ENCODE peak calls at places on chromosomes 5 and 9, in five cellular contexts. A is activated CD4-positive, alpha-beta memory T cell treated with anti-CD3 and anti-CD28 coated beads, Interleukin-2, amount 10 ng/mL, durations not matched to agents 7 days and 5 days; E is AG04450; Q is NCI-H460; H is RWPE1. C is an unnamed sample.

GRCh38 chr9:112887377-112887776 is 3.3 kb downstream of the SLC46A2 start:
- DNase-seq in A (no peak), H (no peak), Q (no peak), E (no peak), C (no peak)

GRCh38 chr5:87650284-87650683 is 237.6 kb upstream of the CCNH start:
- DNase-seq in A (no peak), H (peak; percentile 15), Q (no peak), E (no peak), C (no peak)

GRCh38 chr9:87149794-87150193 is 202.5 kb upstream of the GAS1 start:
- DNase-seq in E (no peak), H (no peak), A (no peak), Q (no peak), C (no peak)

GRCh38 chr9:97529363-97530076 is 28.1 kb downstream of the TMOD1 start:
- DNase-seq in A (peak; percentile 31), Q (peak; percentile 91), H (no peak), E (no peak), C (no peak)

GRCh38 chr5:119346404-119346803 is 9.4 kb upstream of the TNFAIP8 start:
- DNase-seq in H (no peak), A (no peak), E (no peak), Q (no peak), C (no peak)

GRCh38 chr9:14961372-14962068 is 51.3 kb upstream of the FREM1 start:
- DNase-seq in A (no peak), E (no peak), H (no peak), Q (no peak), C (peak; percentile 46)

GRCh38 chr9:133742849-133743444 is 4.8 kb upstream of the SARDH start:
- DNase-seq in E (no peak), A (peak; percentile 69), Q (peak; percentile 68), H (peak; percentile 94), C (peak; percentile 83)

GRCh38 chr5:173434270-173434669 is 106.1 kb upstream of the STC2 start:
- DNase-seq in Q (no peak), A (no peak), H (no peak), E (no peak), C (no peak)

GRCh38 chr5:132656774-132657355 is 1.1 kb upstream of the IL13 start:
- DNase-seq in A (no peak), H (no peak), E (no peak), Q (no peak), C (no peak)

GRCh38 chr5:80083115-80083890 is 48.2 kb downstream of the THBS4 start:
- DNase-seq in A (peak; percentile 31), E (peak; percentile 29), H (peak; percentile 87), Q (peak; percentile 69), C (no peak)

GRCh38 chr5:36270175-36270574 is 28.4 kb upstream of the NADK2 start:
- DNase-seq in A (no peak), E (no peak), H (no peak), Q (no peak), C (no peak)

GRCh38 chr9:89684912-89685636 is 80.3 kb downstream of the GADD45G start:
- DNase-seq in Q (no peak), A (no peak), E (no peak), H (no peak), C (no peak)

GRCh38 chr9:133677126-133678010 is 41.2 kb downstream of the DBH start:
- DNase-seq in H (no peak), E (no peak), Q (no peak), A (peak; percentile 71), C (peak; percentile 51)

GRCh38 chr5:90645024-90645610 is 86.5 kb downstream of the ADGRV1 start:
- DNase-seq in E (no peak), A (no peak), H (no peak), Q (no peak), C (no peak)

GRCh38 chr5:139482050-139482889 is at the start of gene STING1:
- DNase-seq in A (peak; percentile 67), E (peak; percentile 94), Q (peak; percentile 40), H (peak; percentile 97), C (peak; percentile 62)

GRCh38 chr5:1755321-1755949 is 44.2 kb downstream of the MRPL36 start:
- DNase-seq in H (no peak), E (no peak), Q (no peak), A (peak; percentile 2), C (no peak)

GRCh38 chr5:156850206-156850751 is at the start of gene PPP1R2B:
- DNase-seq in Q (no peak), H (no peak), A (no peak), E (no peak), C (no peak)

GRCh38 chr5:93497101-93497500 is 83.9 kb downstream of the NR2F1-AS1 start:
- DNase-seq in E (peak; percentile 10), A (no peak), Q (no peak), H (no peak), C (no peak)

GRCh38 chr9:86749530-86750275 is 197.6 kb downstream of the GAS1 start:
- DNase-seq in E (peak; percentile 81), A (no peak), Q (no peak), H (no peak), C (no peak)

GRCh38 chr9:129237195-129237611 is 59.1 kb upstream of the IER5L start:
- DNase-seq in A (peak; percentile 43), H (peak; percentile 76), E (no peak), Q (peak; percentile 38), C (peak; percentile 16)

GRCh38 chr5:11791777-11792176 is 112.5 kb downstream of the CTNND2 start:
- DNase-seq in E (no peak), Q (no peak), H (no peak), A (no peak), C (no peak)

GRCh38 chr5:93705896-93706295 is 35.5 kb downstream of the POU5F2 start:
- DNase-seq in A (no peak), E (no peak), H (no peak), Q (no peak), C (no peak)

GRCh38 chr9:88746744-88747398 is 211.9 kb downstream of the NXNL2 start:
- DNase-seq in H (no peak), E (no peak), Q (no peak), A (no peak), C (no peak)

GRCh38 chr5:54091416-54092130 is 218.8 kb downstream of the ARL15 start:
- DNase-seq in Q (no peak), E (no peak), H (peak; percentile 72), A (no peak), C (no peak)

GRCh38 chr9:35811364-35812024 is 568 bp downstream of the SPAG8 start:
- DNase-seq in Q (no peak), E (no peak), A (no peak), H (no peak), C (peak; percentile 92)

GRCh38 chr5:34043099-34043876 is at the start of gene C1QTNF3:
- DNase-seq in E (no peak), H (no peak), A (no peak), Q (no peak), C (no peak)

GRCh38 chr9:12735669-12736068 is 39.2 kb upstream of the LURAP1L start:
- DNase-seq in H (no peak), E (no peak), Q (no peak), A (no peak), C (no peak)

GRCh38 chr9:69421908-69422801 is 97.1 kb downstream of the ENTREP1 start:
- DNase-seq in E (peak; percentile 29), H (peak; percentile 81), A (peak; percentile 50), Q (peak; percentile 72), C (no peak)

GRCh38 chr9:70412678-70413426 is 1.6 kb downstream of the KLF9 start:
- DNase-seq in H (peak; percentile 77), E (no peak), Q (peak; percentile 35), A (no peak), C (peak; percentile 88)

GRCh38 chr5:93677344-93678021 is 63.9 kb downstream of the POU5F2 start:
- DNase-seq in A (no peak), H (peak; percentile 48), Q (no peak), E (peak; percentile 85), C (no peak)

GRCh38 chr5:74562116-74562515 is 78.4 kb downstream of the ENC1 start:
- DNase-seq in H (no peak), E (no peak), Q (no peak), A (no peak), C (no peak)

GRCh38 chr5:14266171-14266570 is 123.0 kb downstream of the TRIO start:
- DNase-seq in Q (peak; percentile 27), E (no peak), A (no peak), H (no peak), C (no peak)

C was measured in right lobe of liver.